ENCODE peak calls at places on chromosome 10, in seven cellular contexts. H is ACHN; L is choroid plexus epithelial cell; R is left ventricle myocardium inferior; O is activated CD8-positive, alpha-beta memory T cell treated with anti-CD3 and anti-CD28 coated beads for 24 hours; C is activated naive CD4-positive, alpha-beta T cell; V is right cardiac atrium. X is an unnamed sample.

GRCh38 chr10:130485241-130485957 is 349.2 kb downstream of the GLRX3 start:
- DNase-seq in H (no peak), L (no peak), R (no peak), O (no peak), C (no peak), V (no peak), X (no peak)

GRCh38 chr10:104122273-104123107 is 519 bp downstream of the SFR1 start:
- DNase-seq in H (peak), L (peak), R (peak), O (no peak), C (no peak), V (peak), X (peak)

GRCh38 chr10:983951-984705 is 4.1 kb upstream of the GTPBP4 start:
- DNase-seq in H (no peak), L (peak), R (no peak), O (no peak), C (no peak), V (no peak), X (peak)

GRCh38 chr10:125370578-125370977 is 210.2 kb upstream of the CTBP2 start:
- DNase-seq in H (no peak), L (no peak), R (no peak), O (no peak), C (no peak), V (no peak), X (no peak)

GRCh38 chr10:122044045-122044661 is 55.2 kb downstream of the TACC2 start:
- DNase-seq in H (no peak), L (peak), R (no peak), O (no peak), C (no peak), V (no peak), X (peak)

GRCh38 chr10:100303724-100304319 is 17.3 kb upstream of the BLOC1S2 start:
- DNase-seq in H (peak), L (peak), R (no peak), O (no peak), C (no peak), V (no peak), X (peak)

GRCh38 chr10:123135415-123136141 is at the start of gene HMX3:
- DNase-seq in H (no peak), L (no peak), R (no peak), O (peak), C (no peak), V (peak), X (peak)

GRCh38 chr10:11875499-11876281 is 52.5 kb downstream of the PROSER2 start:
- DNase-seq in H (peak), L (peak), R (peak), O (no peak), C (no peak), V (peak), X (peak)

GRCh38 chr10:95241533-95241932 is 47.5 kb downstream of the ACSM6 start:
- DNase-seq in H (no peak), L (peak), R (no peak), O (no peak), C (no peak), V (no peak), X (no peak)

GRCh38 chr10:51832652-51833383 is 133.4 kb upstream of the CSTF2T start:
- DNase-seq in H (peak), L (peak), R (no peak), O (no peak), C (no peak), V (no peak), X (peak)

GRCh38 chr10:52879181-52879607 is 106.6 kb upstream of the MBL2 start:
- DNase-seq in H (no peak), L (peak), R (no peak), O (no peak), C (no peak), V (no peak), X (peak)

GRCh38 chr10:96651998-96652431 is 65.2 kb upstream of the TM9SF3 start:
- DNase-seq in H (no peak), L (no peak), R (no peak), O (peak), C (no peak), V (no peak), X (no peak)

GRCh38 chr10:30413996-30414576 is 19.9 kb upstream of the MAP3K8 start:
- DNase-seq in H (peak), L (peak), R (no peak), O (no peak), C (no peak), V (no peak), X (peak)

GRCh38 chr10:73537288-73537687 is 41.5 kb upstream of the PPP3CB start:
- DNase-seq in H (no peak), L (no peak), R (no peak), O (no peak), C (no peak), V (no peak), X (no peak)

GRCh38 chr10:31456463-31456862 is 137.4 kb downstream of the ZEB1 start:
- DNase-seq in H (no peak), L (peak), R (no peak), O (no peak), C (no peak), V (no peak), X (peak)

GRCh38 chr10:58963101-58963534 is 213.3 kb upstream of the PHYHIPL start:
- DNase-seq in H (peak), L (no peak), R (no peak), O (no peak), C (no peak), V (no peak), X (no peak)

GRCh38 chr10:22849077-22849810 is 78.6 kb upstream of the ARMC3 start:
- DNase-seq in H (no peak), L (peak), R (peak), O (no peak), C (no peak), V (peak), X (peak)

GRCh38 chr10:61847087-61847486 is 54.4 kb upstream of the ARID5B start:
- DNase-seq in H (no peak), L (no peak), R (no peak), O (no peak), C (no peak), V (no peak), X (no peak)

GRCh38 chr10:19077276-19077675 is 28.7 kb downstream of the MALRD1 start:
- DNase-seq in H (no peak), L (peak), R (no peak), O (no peak), C (no peak), V (no peak), X (no peak)

GRCh38 chr10:18303851-18304800 is 163.9 kb downstream of the CACNB2 start:
- DNase-seq in H (no peak), L (no peak), R (no peak), O (no peak), C (no peak), V (no peak), X (no peak)

GRCh38 chr10:17703706-17704105 is 48.3 kb upstream of the TMEM236 start:
- DNase-seq in H (no peak), L (no peak), R (no peak), O (no peak), C (no peak), V (no peak), X (no peak)

GRCh38 chr10:59865101-59865500 is 41.3 kb downstream of the CCDC6 start:
- DNase-seq in H (peak), L (peak), R (no peak), O (no peak), C (no peak), V (no peak), X (peak)

GRCh38 chr10:90062786-90063185 is 361.4 kb downstream of the KIF20B start:
- DNase-seq in H (no peak), L (peak), R (no peak), O (no peak), C (no peak), V (no peak), X (peak)

GRCh38 chr10:103441611-103442010 is 10.6 kb downstream of the CALHM2 start:
- DNase-seq in H (no peak), L (no peak), R (no peak), O (no peak), C (no peak), V (no peak), X (no peak)

GRCh38 chr10:3516626-3517255 is 268.3 kb downstream of the KLF6 start:
- DNase-seq in H (no peak), L (peak), R (no peak), O (no peak), C (no peak), V (no peak), X (peak)

GRCh38 chr10:58651040-58651439 is 138.4 kb downstream of the BICC1 start:
- DNase-seq in H (no peak), L (peak), R (no peak), O (no peak), C (no peak), V (no peak), X (peak)

GRCh38 chr10:120221873-120222485 is 235.0 kb upstream of the PLPP4 start:
- DNase-seq in H (peak), L (peak), R (no peak), O (no peak), C (no peak), V (no peak), X (peak)

GRCh38 chr10:1290071-1290471 is 233.9 kb downstream of the WDR37 start:
- DNase-seq in H (no peak), L (no peak), R (no peak), O (no peak), C (no peak), V (no peak), X (no peak)

GRCh38 chr10:44820094-44820493 is 91.0 kb upstream of the TMEM72 start:
- DNase-seq in H (no peak), L (no peak), R (no peak), O (no peak), C (no peak), V (no peak), X (no peak)

GRCh38 chr10:130623680-130624271 is 487.6 kb downstream of the GLRX3 start:
- DNase-seq in H (no peak), L (no peak), R (no peak), O (no peak), C (no peak), V (no peak), X (no peak)

GRCh38 chr10:13654846-13655245 is 68.1 kb downstream of the PRPF18 start:
- DNase-seq in H (no peak), L (no peak), R (no peak), O (no peak), C (no peak), V (no peak), X (no peak)

GRCh38 chr10:125083576-125083920 is 76.8 kb downstream of the CTBP2 start:
- DNase-seq in H (peak), L (peak), R (no peak), O (no peak), C (no peak), V (peak), X (peak)

GRCh38 chr10:132496360-132497082 is 41.1 kb upstream of the INPP5A start:
- DNase-seq in H (no peak), L (no peak), R (no peak), O (no peak), C (no peak), V (no peak), X (no peak)

GRCh38 chr10:625335-625699 is 64.2 kb downstream of the DIP2C start:
- DNase-seq in H (no peak), L (no peak), R (peak), O (no peak), C (no peak), V (peak), X (no peak)

GRCh38 chr10:49598164-49598856 is 11.8 kb upstream of the SLC18A3 start:
- DNase-seq in H (no peak), L (no peak), R (no peak), O (no peak), C (no peak), V (no peak), X (no peak)

GRCh38 chr10:126252884-126253612 is 135.2 kb downstream of the ADAM12 start:
- DNase-seq in H (peak), L (peak), R (no peak), O (no peak), C (no peak), V (no peak), X (peak)

GRCh38 chr10:124621637-124622036 is 122.5 kb downstream of the FAM53B start:
- DNase-seq in H (no peak), L (no peak), R (no peak), O (no peak), C (no peak), V (no peak), X (no peak)

GRCh38 chr10:45646384-45647050 is 26.1 kb downstream of the ZFAND4 start:
- DNase-seq in H (no peak), L (no peak), R (no peak), O (no peak), C (no peak), V (no peak), X (no peak)

GRCh38 chr10:3852147-3852904 is 67.3 kb upstream of the KLF6 start:
- DNase-seq in H (peak), L (peak), R (peak), O (no peak), C (no peak), V (no peak), X (peak)